ENCODE peak calls at places on chromosomes 13 and 19, in nine cellular contexts. M is PC-3, Q is fibroblast of lung, I is trophoblast cell, T is kidney, U is neuronal stem cell, E is tibial nerve, D is adrenal gland, H is IMR-90. J is an unnamed sample.

GRCh38 chr13:95641961-95642621 is 2.4 kb downstream of the DZIP1 start:
- DNase-seq in M (no peak), Q (peak; percentile 72), I (peak; percentile 14), T (peak; percentile 86), U (peak; percentile 6), E (no peak), D (no peak), H (peak; percentile 43), J (peak; percentile 45)

GRCh38 chr19:19635313-19635702 is 7.3 kb upstream of the LPAR2 start:
- DNase-seq in M (no peak), Q (no peak), I (no peak), T (peak; percentile 58), U (no peak), E (no peak), D (no peak), H (no peak), J (no peak)

GRCh38 chr13:30796833-30797601 is 61.7 kb downstream of the ALOX5AP start:
- DNase-seq in M (peak; percentile 3), Q (peak; percentile 81), I (no peak), T (no peak), U (no peak), E (no peak), D (no peak), H (peak; percentile 44), J (no peak)

GRCh38 chr13:106507560-106508274 is 27.7 kb downstream of the EFNB2 start:
- DNase-seq in M (peak; percentile 75), Q (peak; percentile 99), I (peak; percentile 75), T (no peak), U (no peak), E (no peak), D (no peak), H (peak; percentile 95), J (no peak)

GRCh38 chr19:18399008-18399407 is 1.6 kb upstream of the LRRC25 start:
- DNase-seq in M (peak; percentile 50), Q (peak; percentile 76), I (peak; percentile 65), T (peak; percentile 83), U (no peak), E (no peak), D (peak; percentile 85), H (peak; percentile 87), J (no peak)

GRCh38 chr19:50998061-50998460 is 3.3 kb downstream of the KLK8 start:
- DNase-seq in M (no peak), Q (no peak), I (no peak), T (no peak), U (no peak), E (no peak), D (no peak), H (no peak), J (no peak)

GRCh38 chr19:46692918-46693722 is 23.8 kb downstream of the PRKD2 start:
- DNase-seq in M (peak; percentile 30), Q (no peak), I (peak; percentile 94), T (no peak), U (no peak), E (no peak), D (no peak), H (no peak), J (no peak)

GRCh38 chr13:109389892-109390345 is 396.5 kb downstream of the IRS2 start:
- DNase-seq in M (no peak), Q (peak; percentile 8), I (peak; percentile 52), T (no peak), U (no peak), E (no peak), D (no peak), H (peak; percentile 25), J (no peak)

GRCh38 chr19:7607212-7607873 is 11.7 kb downstream of the CAMSAP3 start:
- DNase-seq in M (no peak), Q (no peak), I (no peak), T (no peak), U (no peak), E (no peak), D (no peak), H (no peak), J (no peak)

GRCh38 chr19:50261446-50261970 is 58.1 kb downstream of the MYH14 start:
- DNase-seq in M (no peak), Q (no peak), I (no peak), T (peak; percentile 52), U (no peak), E (no peak), D (no peak), H (no peak), J (no peak)

GRCh38 chr13:51946163-51946669 is 65.0 kb downstream of the ATP7B start:
- DNase-seq in M (no peak), Q (no peak), I (no peak), T (no peak), U (no peak), E (no peak), D (no peak), H (no peak), J (no peak)

GRCh38 chr13:109704771-109705628 is 81.4 kb downstream of the IRS2 start:
- DNase-seq in M (peak; percentile 54), Q (no peak), I (peak; percentile 59), T (no peak), U (no peak), E (no peak), D (peak; percentile 69), H (no peak), J (peak; percentile 39)

GRCh38 chr19:29942404-29943261 is 594 bp downstream of the URI1 start:
- DNase-seq in M (peak; percentile 35), Q (peak; percentile 36), I (peak; percentile 59), T (peak; percentile 86), U (peak; percentile 54), E (no peak), D (peak; percentile 65), H (no peak), J (peak; percentile 62)

GRCh38 chr19:33771308-33772101 is 25.2 kb upstream of the KCTD15 start:
- DNase-seq in M (peak; percentile 79), Q (peak; percentile 36), I (peak; percentile 91), T (peak; percentile 85), U (peak; percentile 69), E (no peak), D (peak; percentile 76), H (peak; percentile 41), J (peak; percentile 76)

GRCh38 chr13:103540394-103540793 is 474.2 kb upstream of the SLC10A2 start:
- DNase-seq in M (no peak), Q (no peak), I (no peak), T (no peak), U (no peak), E (no peak), D (no peak), H (no peak), J (no peak)

GRCh38 chr13:103539265-103539664 is 473.0 kb upstream of the SLC10A2 start:
- DNase-seq in M (no peak), Q (no peak), I (no peak), T (no peak), U (peak; percentile 48), E (no peak), D (no peak), H (no peak), J (peak; percentile 5)

GRCh38 chr13:103542648-103543047 is 476.4 kb upstream of the SLC10A2 start:
- DNase-seq in M (no peak), Q (no peak), I (no peak), T (no peak), U (no peak), E (no peak), D (no peak), H (no peak), J (no peak)

GRCh38 chr13:103537616-103538015 is 471.4 kb upstream of the SLC10A2 start:
- DNase-seq in M (no peak), Q (no peak), I (no peak), T (no peak), U (no peak), E (no peak), D (no peak), H (no peak), J (no peak)

GRCh38 chr13:103539721-103540120 is 473.5 kb upstream of the SLC10A2 start:
- DNase-seq in M (no peak), Q (no peak), I (no peak), T (no peak), U (no peak), E (no peak), D (no peak), H (no peak), J (no peak)
- H3K27ac ChIP-seq in M (no peak overlapping the region), Q (no peak overlapping the region), I (no peak overlapping the region), T (no peak overlapping the region), U (no peak overlapping the region), E (no peak overlapping the region), D (no peak overlapping the region), H (no peak overlapping the region), J (no peak overlapping the region)

GRCh38 chr13:81393110-81393509 is 1052.2 kb upstream of the SPRY2 start:
- DNase-seq in M (peak; percentile 11), Q (no peak), I (no peak), T (no peak), U (no peak), E (no peak), D (no peak), H (no peak), J (no peak)

GRCh38 chr13:81396172-81396571 is 1055.2 kb upstream of the SPRY2 start:
- DNase-seq in M (no peak), Q (no peak), I (no peak), T (no peak), U (no peak), E (no peak), D (no peak), H (no peak), J (no peak)

GRCh38 chr13:81394605-81395004 is 1053.7 kb upstream of the SPRY2 start:
- DNase-seq in M (no peak), Q (no peak), I (no peak), T (no peak), U (no peak), E (no peak), D (no peak), H (no peak), J (no peak)

GRCh38 chr13:81393686-81394085 is 1052.8 kb upstream of the SPRY2 start:
- DNase-seq in M (no peak), Q (no peak), I (no peak), T (no peak), U (no peak), E (no peak), D (no peak), H (no peak), J (no peak)

DNA sequence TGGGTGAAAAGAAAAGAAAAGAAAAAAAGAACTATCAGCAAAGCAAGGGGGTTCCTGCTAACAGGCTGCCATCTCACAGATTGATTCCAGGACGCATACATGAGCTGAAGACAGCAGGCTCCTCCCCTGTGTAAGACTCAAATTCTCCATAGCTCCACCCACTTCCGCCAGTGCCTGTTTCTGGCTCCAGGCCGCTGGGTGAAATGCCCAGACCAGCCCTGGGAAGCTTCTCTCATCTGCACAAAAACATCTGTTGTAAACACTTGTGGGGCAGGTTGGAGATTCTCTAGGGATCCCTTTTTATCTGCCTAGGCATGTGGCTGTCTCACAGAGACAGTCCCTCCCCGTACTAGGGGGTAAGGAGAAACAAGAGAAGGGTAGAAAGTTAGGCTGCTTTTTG is 1054.4 kb upstream of the SPRY2 start:
- DNase-seq in M (no peak), Q (no peak), I (peak; percentile 4), T (no peak), U (no peak), E (no peak), D (no peak), H (no peak), J (no peak)
- H3K27ac ChIP-seq in M (no peak overlapping the region), Q (no peak overlapping the region), I (peak overlapping the region; percentile 46), T (no peak overlapping the region), U (no peak overlapping the region), E (no peak overlapping the region), D (no peak overlapping the region), H (no peak overlapping the region), J (no peak overlapping the region)

GRCh38 chr19:40413291-40413994 is at the start of gene PRX:
- DNase-seq in M (no peak), Q (no peak), I (no peak), T (no peak), U (no peak), E (no peak), D (no peak), H (no peak), J (no peak)
- H3K27ac ChIP-seq in M (no peak within 1 kb of the TSS), Q (no peak within 1 kb of the TSS), I (no peak within 1 kb of the TSS), T (no peak within 1 kb of the TSS), U (no peak within 1 kb of the TSS), E (peak within 1 kb of the TSS; percentile 95), D (no peak within 1 kb of the TSS), H (no peak within 1 kb of the TSS), J (no peak within 1 kb of the TSS)

GRCh38 chr13:43023244-43023931 is at the start of gene DNAJC15:
- DNase-seq in M (peak; percentile 58), Q (peak; percentile 83), I (peak; percentile 96), T (peak; percentile 91), U (peak; percentile 33), E (peak; percentile 49), D (peak; percentile 88), H (peak; percentile 83), J (peak; percentile 82)
- H3K27ac ChIP-seq in M (peak within 1 kb of the TSS; percentile 30), Q (peak within 1 kb of the TSS; percentile 83), I (peak within 1 kb of the TSS; percentile 66), T (peak within 1 kb of the TSS; percentile 89), U (no peak within 1 kb of the TSS), E (peak within 1 kb of the TSS; percentile 91), D (peak within 1 kb of the TSS; percentile 85), H (peak within 1 kb of the TSS; percentile 95), J (peak within 1 kb of the TSS; percentile 83)

J was measured in substantia nigra.